ENCODE peak calls at places on chromosomes 2 and 18, in four cellular contexts. One of them, this sample, is unnamed.

GRCh38 chr2:96533292-96534073 is 3.1 kb upstream of the ARID5A start:
- DNase-seq in NB4: peak
- DNase-seq in body of pancreas: peak
- DNase-seq in CD8-positive, alpha-beta T cell: no peak
- DNase-seq in this sample: no peak

GRCh38 chr18:50203801-50204604 is 9.1 kb upstream of the MYO5B start:
- DNase-seq in CD8-positive, alpha-beta T cell: no peak
- DNase-seq in body of pancreas: peak
- DNase-seq in NB4: peak
- DNase-seq in this sample: peak

GRCh38 chr2:159744363-159744762 is 32.1 kb downstream of the MARCHF7 start:
- DNase-seq in CD8-positive, alpha-beta T cell: no peak
- DNase-seq in NB4: no peak
- DNase-seq in body of pancreas: no peak
- DNase-seq in this sample: no peak

GRCh38 chr2:27175330-27175729 is 26.5 kb downstream of the TCF23 start:
- DNase-seq in body of pancreas: peak
- DNase-seq in NB4: no peak
- DNase-seq in CD8-positive, alpha-beta T cell: no peak
- DNase-seq in this sample: no peak

GRCh38 chr2:82330104-82330503 is 2025.6 kb upstream of the LRRTM1 start:
- DNase-seq in body of pancreas: no peak
- DNase-seq in NB4: no peak
- DNase-seq in CD8-positive, alpha-beta T cell: no peak
- DNase-seq in this sample: no peak

GRCh38 chr18:48952287-48953095 is 1.7 kb upstream of the SMAD7 start:
- DNase-seq in NB4: peak
- DNase-seq in body of pancreas: peak
- DNase-seq in CD8-positive, alpha-beta T cell: peak
- DNase-seq in this sample: no peak

GRCh38 chr2:31987454-31987853 is 23.4 kb downstream of the MEMO1 start:
- DNase-seq in CD8-positive, alpha-beta T cell: no peak
- DNase-seq in NB4: peak
- DNase-seq in body of pancreas: no peak
- DNase-seq in this sample: no peak

GRCh38 chr18:63410792-63411191 is 11.5 kb downstream of the VPS4B start:
- DNase-seq in NB4: peak
- DNase-seq in CD8-positive, alpha-beta T cell: no peak
- DNase-seq in body of pancreas: no peak
- DNase-seq in this sample: no peak

GRCh38 chr2:203328735-203329549 is 748 bp downstream of the ABI2 start:
- DNase-seq in body of pancreas: peak
- DNase-seq in NB4: peak
- DNase-seq in CD8-positive, alpha-beta T cell: peak
- DNase-seq in this sample: no peak

GRCh38 chr18:28855524-28855923 is 678.6 kb upstream of the CDH2 start:
- DNase-seq in NB4: no peak
- DNase-seq in CD8-positive, alpha-beta T cell: no peak
- DNase-seq in body of pancreas: no peak
- DNase-seq in this sample: no peak

GRCh38 chr2:17646096-17646554 is 105.6 kb downstream of the VSNL1 start:
- DNase-seq in body of pancreas: peak
- DNase-seq in NB4: peak
- DNase-seq in CD8-positive, alpha-beta T cell: peak
- DNase-seq in this sample: peak

GRCh38 chr2:223944166-223944703 is 900 bp downstream of the WDFY1 start:
- DNase-seq in CD8-positive, alpha-beta T cell: no peak
- DNase-seq in body of pancreas: peak
- DNase-seq in NB4: peak
- DNase-seq in this sample: no peak

GRCh38 chr2:223943561-223944008 is 1.6 kb downstream of the WDFY1 start:
- DNase-seq in CD8-positive, alpha-beta T cell: no peak
- DNase-seq in NB4: no peak
- DNase-seq in body of pancreas: peak
- DNase-seq in this sample: no peak

GRCh38 chr2:223943135-223943534 is 2.0 kb downstream of the WDFY1 start:
- DNase-seq in CD8-positive, alpha-beta T cell: no peak
- DNase-seq in NB4: no peak
- DNase-seq in body of pancreas: no peak
- DNase-seq in this sample: no peak

GRCh38 chr2:223944704-223945531 is at the start of gene WDFY1:
- DNase-seq in NB4: peak
- DNase-seq in body of pancreas: peak
- DNase-seq in CD8-positive, alpha-beta T cell: peak
- DNase-seq in this sample: peak

GRCh38 chr2:223941579-223942277 is 3.4 kb downstream of the WDFY1 start:
- DNase-seq in NB4: no peak
- DNase-seq in CD8-positive, alpha-beta T cell: no peak
- DNase-seq in body of pancreas: no peak
- DNase-seq in this sample: no peak
- H3K4me3 ChIP-seq in NB4: no peak
- H3K4me3 ChIP-seq in CD8-positive, alpha-beta T cell: no peak
- H3K4me3 ChIP-seq in body of pancreas: no peak
- H3K4me3 ChIP-seq in this sample: no peak

DNA sequence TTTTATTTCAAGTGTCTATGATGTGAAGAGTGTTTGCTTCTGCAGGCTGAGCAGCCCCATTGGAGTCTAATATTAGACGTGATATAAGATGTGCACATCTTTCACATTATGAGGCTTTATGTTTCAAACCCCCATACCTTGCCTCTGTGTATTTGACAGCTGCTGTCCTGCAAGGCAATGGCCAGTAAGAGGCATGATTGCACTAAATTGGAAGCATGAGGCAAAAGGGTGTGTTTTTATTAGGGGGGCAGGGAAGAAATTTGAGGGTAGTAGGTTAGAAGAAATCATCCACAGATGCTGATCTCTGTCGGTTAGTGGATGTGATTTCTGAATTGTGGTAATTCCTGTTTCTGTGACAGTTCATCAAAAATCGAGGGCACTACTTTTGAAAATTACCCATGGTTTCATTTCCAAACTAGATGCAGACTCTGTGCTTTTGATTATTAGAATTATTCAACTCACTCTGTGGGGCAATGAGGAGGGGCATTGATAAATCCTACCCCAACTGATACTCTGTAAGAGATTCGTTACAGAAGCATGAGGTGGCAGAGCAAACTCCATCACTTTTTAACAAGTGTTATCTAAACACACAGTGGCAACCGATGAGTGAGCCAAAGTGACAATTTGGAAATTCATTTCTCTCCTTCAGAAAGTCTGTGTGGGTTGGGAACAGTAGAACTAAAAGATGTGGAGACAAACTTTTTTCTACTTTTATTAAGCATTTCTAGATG is 452.9 kb downstream of the ARHGAP15 start:
- DNase-seq in body of pancreas: no peak
- DNase-seq in CD8-positive, alpha-beta T cell: no peak
- DNase-seq in NB4: no peak
- DNase-seq in this sample: no peak
- H3K4me3 ChIP-seq in body of pancreas: no peak
- H3K4me3 ChIP-seq in CD8-positive, alpha-beta T cell: no peak
- H3K4me3 ChIP-seq in NB4: no peak
- H3K4me3 ChIP-seq in this sample: no peak

GRCh38 chr2:220998156-220998555 is 573.9 kb downstream of the EPHA4 start:
- DNase-seq in body of pancreas: no peak
- DNase-seq in CD8-positive, alpha-beta T cell: no peak
- DNase-seq in NB4: no peak
- DNase-seq in this sample: no peak
- H3K4me3 ChIP-seq in body of pancreas: no peak
- H3K4me3 ChIP-seq in CD8-positive, alpha-beta T cell: no peak
- H3K4me3 ChIP-seq in NB4: no peak
- H3K4me3 ChIP-seq in this sample: no peak

GRCh38 chr2:64263315-64263714 is 119.1 kb upstream of the PELI1 start:
- DNase-seq in body of pancreas: no peak
- DNase-seq in NB4: no peak
- DNase-seq in CD8-positive, alpha-beta T cell: no peak
- DNase-seq in this sample: no peak
- H3K4me3 ChIP-seq in body of pancreas: no peak
- H3K4me3 ChIP-seq in NB4: no peak
- H3K4me3 ChIP-seq in CD8-positive, alpha-beta T cell: no peak
- H3K4me3 ChIP-seq in this sample: no peak

DNA sequence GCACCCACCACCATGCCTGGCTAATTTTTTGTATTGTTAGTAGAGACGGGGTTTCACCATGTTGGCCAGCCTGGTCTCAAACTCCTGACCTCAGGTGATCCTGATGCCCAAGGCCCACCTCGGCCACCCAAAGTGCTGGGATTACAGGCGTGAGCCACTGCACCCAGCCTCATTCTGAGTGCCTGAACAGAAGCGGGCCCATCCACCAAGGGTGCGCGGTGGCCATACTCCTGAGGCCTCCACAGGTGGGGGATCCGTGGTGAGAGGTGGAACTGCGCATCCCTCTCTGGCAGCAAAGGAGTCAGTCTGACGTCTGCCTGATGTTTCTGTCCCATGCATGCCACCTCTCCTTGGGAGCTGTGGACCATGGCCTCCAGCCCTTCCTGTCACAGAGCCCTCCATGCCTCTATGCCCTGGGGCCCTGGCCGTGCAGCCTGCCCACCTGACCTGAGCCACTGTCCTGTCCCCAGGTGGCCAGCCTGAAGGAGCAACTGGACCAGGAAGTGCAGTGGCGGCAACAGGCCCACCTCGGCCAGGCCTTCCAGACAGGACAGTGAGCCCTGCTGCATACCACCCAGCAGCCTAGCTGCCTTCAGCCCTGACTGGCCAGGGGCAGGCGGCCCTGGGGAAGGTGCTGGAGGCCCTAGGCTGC is 7.6 kb upstream of the SNED1 start:
- DNase-seq in NB4: no peak
- DNase-seq in body of pancreas: no peak
- DNase-seq in CD8-positive, alpha-beta T cell: no peak
- DNase-seq in this sample: no peak
- H3K4me3 ChIP-seq in NB4: no peak
- H3K4me3 ChIP-seq in body of pancreas: no peak
- H3K4me3 ChIP-seq in CD8-positive, alpha-beta T cell: no peak
- H3K4me3 ChIP-seq in this sample: no peak

DNA sequence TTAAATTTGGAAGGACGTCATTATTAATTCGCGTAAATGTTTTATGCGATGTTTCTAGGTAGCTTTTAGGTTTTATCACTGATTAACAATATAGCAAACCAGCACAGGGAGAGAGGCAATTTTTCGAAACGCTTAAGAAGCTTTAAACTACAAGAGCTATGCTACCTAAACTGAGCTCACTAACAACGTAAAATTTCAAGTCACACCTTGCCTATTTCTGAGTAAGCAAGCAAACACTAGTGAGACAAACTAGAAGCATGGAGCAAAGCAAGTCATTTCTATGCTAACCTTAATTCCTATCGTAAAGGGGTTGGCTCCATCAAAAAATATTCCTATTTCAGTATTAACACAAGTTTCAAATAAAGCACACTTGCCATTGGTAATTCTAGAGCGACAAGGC is 1.2 kb downstream of the ITSN2 start:
- DNase-seq in NB4: no peak
- DNase-seq in body of pancreas: no peak
- DNase-seq in CD8-positive, alpha-beta T cell: no peak
- DNase-seq in this sample: no peak
- H3K4me3 ChIP-seq in NB4: peak
- H3K4me3 ChIP-seq in body of pancreas: peak
- H3K4me3 ChIP-seq in CD8-positive, alpha-beta T cell: peak
- H3K4me3 ChIP-seq in this sample: peak

GRCh38 chr2:9715238-9715637 is 84.4 kb upstream of the YWHAQ start:
- DNase-seq in body of pancreas: no peak
- DNase-seq in NB4: no peak
- DNase-seq in CD8-positive, alpha-beta T cell: no peak
- DNase-seq in this sample: no peak
- H3K4me3 ChIP-seq in body of pancreas: no peak
- H3K4me3 ChIP-seq in NB4: no peak
- H3K4me3 ChIP-seq in CD8-positive, alpha-beta T cell: no peak
- H3K4me3 ChIP-seq in this sample: no peak

GRCh38 chr2:240231838-240232244 is 91.4 kb upstream of the OTOS start:
- DNase-seq in body of pancreas: no peak
- DNase-seq in CD8-positive, alpha-beta T cell: no peak
- DNase-seq in NB4: no peak
- DNase-seq in this sample: no peak

GRCh38 chr2:240233891-240234502 is 93.5 kb upstream of the OTOS start:
- DNase-seq in CD8-positive, alpha-beta T cell: no peak
- DNase-seq in NB4: no peak
- DNase-seq in body of pancreas: peak
- DNase-seq in this sample: no peak

GRCh38 chr2:240232264-240232915 is 91.9 kb upstream of the OTOS start:
- DNase-seq in NB4: no peak
- DNase-seq in CD8-positive, alpha-beta T cell: no peak
- DNase-seq in body of pancreas: peak
- DNase-seq in this sample: no peak

GRCh38 chr2:240234503-240234951 is 94.1 kb upstream of the OTOS start:
- DNase-seq in body of pancreas: no peak
- DNase-seq in NB4: no peak
- DNase-seq in CD8-positive, alpha-beta T cell: no peak
- DNase-seq in this sample: no peak

GRCh38 chr2:240232961-240233890 is 92.8 kb upstream of the OTOS start:
- DNase-seq in NB4: peak
- DNase-seq in body of pancreas: peak
- DNase-seq in CD8-positive, alpha-beta T cell: peak
- DNase-seq in this sample: peak
- H3K4me3 ChIP-seq in NB4: no peak
- H3K4me3 ChIP-seq in body of pancreas: no peak
- H3K4me3 ChIP-seq in CD8-positive, alpha-beta T cell: peak
- H3K4me3 ChIP-seq in this sample: no peak

DNA sequence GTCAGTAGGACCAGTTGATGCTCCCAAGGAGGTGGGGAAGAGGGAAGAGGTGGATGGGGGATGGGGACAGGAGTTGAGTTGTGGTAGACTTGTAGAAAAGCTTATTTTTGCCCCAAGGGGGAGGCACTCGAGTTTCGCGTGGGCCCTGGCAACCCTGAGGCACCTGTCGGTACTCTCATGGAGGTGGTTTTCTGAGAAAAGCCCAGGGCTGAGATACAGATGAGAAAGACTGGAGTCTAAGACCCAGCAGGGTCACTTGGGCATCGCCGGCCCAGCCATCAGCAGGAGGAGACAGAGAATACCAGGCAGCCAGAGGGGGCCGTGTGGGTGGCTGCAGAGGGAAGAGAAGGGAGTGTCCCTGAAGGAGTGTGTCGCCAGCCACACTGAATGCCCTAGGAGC is 57.7 kb upstream of the HPCAL1 start:
- DNase-seq in NB4: no peak
- DNase-seq in CD8-positive, alpha-beta T cell: no peak
- DNase-seq in body of pancreas: no peak
- DNase-seq in this sample: no peak
- H3K4me3 ChIP-seq in NB4: no peak
- H3K4me3 ChIP-seq in CD8-positive, alpha-beta T cell: no peak
- H3K4me3 ChIP-seq in body of pancreas: no peak
- H3K4me3 ChIP-seq in this sample: no peak

GRCh38 chr2:48717826-48718225 is 37.7 kb downstream of the LHCGR start:
- DNase-seq in body of pancreas: no peak
- DNase-seq in CD8-positive, alpha-beta T cell: no peak
- DNase-seq in NB4: no peak
- DNase-seq in this sample: no peak

GRCh38 chr2:48714240-48714639 is 41.3 kb downstream of the LHCGR start:
- DNase-seq in body of pancreas: no peak
- DNase-seq in CD8-positive, alpha-beta T cell: no peak
- DNase-seq in NB4: no peak
- DNase-seq in this sample: no peak

GRCh38 chr2:48715042-48715899 is 40.3 kb downstream of the LHCGR start:
- DNase-seq in CD8-positive, alpha-beta T cell: no peak
- DNase-seq in NB4: no peak
- DNase-seq in body of pancreas: no peak
- DNase-seq in this sample: no peak

GRCh38 chr2:48713647-48714046 is 41.9 kb downstream of the LHCGR start:
- DNase-seq in CD8-positive, alpha-beta T cell: no peak
- DNase-seq in NB4: no peak
- DNase-seq in body of pancreas: no peak
- DNase-seq in this sample: no peak

GRCh38 chr2:48715956-48716355 is 39.6 kb downstream of the LHCGR start:
- DNase-seq in body of pancreas: no peak
- DNase-seq in CD8-positive, alpha-beta T cell: no peak
- DNase-seq in NB4: no peak
- DNase-seq in this sample: no peak
- H3K4me3 ChIP-seq in body of pancreas: no peak
- H3K4me3 ChIP-seq in CD8-positive, alpha-beta T cell: no peak
- H3K4me3 ChIP-seq in NB4: no peak
- H3K4me3 ChIP-seq in this sample: no peak

This sample was measured in Jurkat, Clone E6-1.